ENCODE peak calls at places on chromosomes 2 and 18, in seven cellular contexts. F, B, Y, I, N, O and S are unnamed samples.

GRCh38 chr2:110955546-110955945 is 165.2 kb upstream of the BCL2L11 start:
- DNase-seq in N (no peak), O (no peak), Y (no peak), B (no peak), F (no peak), I (no peak), S (no peak)

GRCh38 chr2:209380278-209380677 is 43.6 kb upstream of the MAP2 start:
- DNase-seq in O (peak), Y (no peak), B (no peak), N (no peak), I (no peak), F (no peak), S (no peak)

GRCh38 chr2:189350515-189351209 is 90.6 kb upstream of the WDR75 start:
- DNase-seq in I (peak), O (peak), B (no peak), N (no peak), Y (peak), F (peak), S (no peak)

GRCh38 chr2:143758629-143759330 is 629.6 kb downstream of the ARHGAP15 start:
- DNase-seq in Y (no peak), I (no peak), O (no peak), N (no peak), B (no peak), F (peak), S (no peak)

GRCh38 chr2:193929131-193929530 is 1727.9 kb upstream of the SLC39A10 start:
- DNase-seq in F (no peak), B (no peak), I (peak), N (no peak), O (no peak), Y (no peak), S (no peak)

GRCh38 chr2:154740360-154740759 is 41.9 kb downstream of the KCNJ3 start:
- DNase-seq in B (no peak), N (no peak), I (no peak), O (no peak), Y (no peak), F (no peak), S (no peak)

GRCh38 chr2:240714747-240715725 is 23.4 kb downstream of the AQP12A start:
- DNase-seq in I (no peak), B (no peak), O (no peak), Y (no peak), F (no peak), N (no peak), S (no peak)

GRCh38 chr2:241195506-241196130 is 7.1 kb downstream of the ANO7 start:
- DNase-seq in O (no peak), B (no peak), F (no peak), I (no peak), N (no peak), Y (no peak), S (no peak)

GRCh38 chr18:3995476-3996102 is 459.5 kb downstream of the DLGAP1 start:
- DNase-seq in I (peak), Y (peak), O (peak), B (peak), F (peak), N (peak), S (peak)

GRCh38 chr2:71512386-71512785 is 59.0 kb downstream of the DYSF start:
- DNase-seq in B (no peak), Y (no peak), O (no peak), F (no peak), N (no peak), I (no peak), S (no peak)

GRCh38 chr2:206095925-206096324 is 10.0 kb upstream of the INO80D start:
- DNase-seq in N (no peak), Y (no peak), I (no peak), B (no peak), O (no peak), F (peak), S (no peak)

GRCh38 chr2:219042157-219042556 is 841 bp upstream of the CFAP65 start:
- DNase-seq in O (no peak), N (no peak), I (no peak), Y (no peak), B (no peak), F (no peak), S (no peak)

GRCh38 chr18:36284671-36285295 is 12.7 kb upstream of the FHOD3 start:
- DNase-seq in B (peak), Y (peak), F (peak), O (peak), I (peak), N (peak), S (peak)

GRCh38 chr2:121480826-121481225 is 49.9 kb upstream of the RNU4ATAC start:
- DNase-seq in B (no peak), F (peak), Y (no peak), O (peak), I (peak), N (no peak), S (no peak)

GRCh38 chr2:66432801-66433694 is 1.9 kb upstream of the MEIS1 start:
- DNase-seq in F (peak), B (peak), I (peak), N (peak), O (peak), Y (peak), S (peak)

GRCh38 chr18:43271593-43272432 is 5.5 kb downstream of the SYT4 start:
- DNase-seq in N (no peak), Y (peak), F (peak), B (no peak), I (peak), O (peak), S (peak)

GRCh38 chr2:148342091-148342490 is 302.5 kb upstream of the EPC2 start:
- DNase-seq in N (no peak), I (peak), O (no peak), Y (no peak), B (no peak), F (no peak), S (no peak)

GRCh38 chr2:101696272-101697123 is 1.0 kb upstream of the MAP4K4 start:
- DNase-seq in I (peak), B (no peak), F (no peak), Y (no peak), N (peak), O (no peak), S (no peak)

GRCh38 chr2:175836361-175836760 is 165.7 kb downstream of the LNPK start:
- DNase-seq in B (no peak), I (no peak), Y (no peak), N (no peak), O (no peak), F (no peak), S (no peak)

GRCh38 chr2:202444000-202444399 is 67.9 kb downstream of the BMPR2 start:
- DNase-seq in I (no peak), F (no peak), B (no peak), Y (no peak), O (no peak), N (no peak), S (no peak)

GRCh38 chr2:237861875-237862527 is 2.6 kb downstream of the RAMP1 start:
- DNase-seq in O (no peak), F (no peak), Y (no peak), N (no peak), B (no peak), I (no peak), S (no peak)

GRCh38 chr2:127174977-127175376 is 45.1 kb downstream of the CYP27C1 start:
- DNase-seq in I (peak), Y (no peak), O (no peak), F (no peak), N (no peak), B (no peak), S (no peak)

GRCh38 chr18:8381801-8382459 is 227.3 kb upstream of the RAB12 start:
- DNase-seq in Y (no peak), B (no peak), O (no peak), N (peak), F (peak), I (peak), S (peak)

GRCh38 chr18:76503595-76503994 is 8.6 kb upstream of the ZNF516 start:
- DNase-seq in Y (no peak), I (no peak), O (no peak), F (no peak), B (no peak), N (no peak), S (no peak)

GRCh38 chr2:201271917-201272316 is 11.6 kb downstream of the CASP8 start:
- DNase-seq in F (no peak), O (no peak), N (no peak), B (no peak), I (no peak), Y (no peak), S (no peak)

GRCh38 chr2:43196773-43197567 is 29.4 kb downstream of the ZFP36L2 start:
- DNase-seq in N (no peak), B (no peak), I (no peak), Y (no peak), F (no peak), O (no peak), S (peak)

GRCh38 chr2:180124273-180124881 is 117.3 kb upstream of the CWC22 start:
- DNase-seq in Y (peak), O (peak), N (peak), B (no peak), F (peak), I (peak), S (no peak)

GRCh38 chr2:12341919-12342318 is 374.8 kb upstream of the TRIB2 start:
- DNase-seq in O (peak), B (no peak), Y (peak), N (no peak), F (no peak), I (no peak), S (no peak)

GRCh38 chr2:154402138-154402714 is 296.3 kb upstream of the KCNJ3 start:
- DNase-seq in N (peak), O (peak), I (peak), B (no peak), Y (peak), F (peak), S (no peak)

GRCh38 chr18:65057439-65058083 is 693.3 kb upstream of the CDH7 start:
- DNase-seq in N (no peak), Y (no peak), I (no peak), F (no peak), O (peak), B (no peak), S (no peak)

GRCh38 chr2:134500211-134500935 is 218.4 kb downstream of the TMEM163 start:
- DNase-seq in B (no peak), O (no peak), I (peak), N (no peak), F (no peak), Y (no peak), S (no peak)